ENCODE peak calls at places on chromosomes 5 and 9, in seven cellular contexts. F, L, K, N, S, D and U are unnamed samples.

GRCh38 chr5:179313849-179314521 is 31.3 kb downstream of the ADAMTS2 start:
- DNase-seq in K (no peak), L (peak; percentile 81), D (no peak), F (peak; percentile 61), S (no peak), N (peak; percentile 92), U (no peak)

GRCh38 chr5:53464722-53465121 is 15.7 kb upstream of the FST start:
- DNase-seq in K (no peak), S (no peak), F (no peak), N (no peak), D (no peak), L (no peak), U (no peak)

GRCh38 chr9:70043689-70044449 is at the start of gene MAMDC2:
- DNase-seq in K (no peak), N (peak; percentile 44), L (peak; percentile 58), D (no peak), F (no peak), S (no peak), U (no peak)

GRCh38 chr9:114082017-114082735 is 4.1 kb upstream of the AMBP start:
- DNase-seq in D (peak; percentile 88), N (peak; percentile 92), S (peak; percentile 53), K (no peak), F (peak; percentile 75), L (peak; percentile 88), U (peak; percentile 55)

GRCh38 chr5:68239485-68239884 is 23.9 kb downstream of the PIK3R1 start:
- DNase-seq in K (no peak), L (peak; percentile 81), N (peak; percentile 80), D (peak; percentile 91), F (peak; percentile 8), S (peak; percentile 48), U (peak; percentile 42)

GRCh38 chr5:146993876-146994530 is 115.4 kb upstream of the PPP2R2B start:
- DNase-seq in S (no peak), F (no peak), K (no peak), N (no peak), D (no peak), L (no peak), U (no peak)

GRCh38 chr5:89308606-89309040 is 425.6 kb upstream of the MEF2C start:
- DNase-seq in S (no peak), F (no peak), D (no peak), L (no peak), K (no peak), N (no peak), U (no peak)

GRCh38 chr9:109455861-109456260 is 42.2 kb downstream of the PTPN3 start:
- DNase-seq in S (no peak), F (no peak), N (no peak), D (no peak), K (no peak), L (no peak), U (no peak)

GRCh38 chr5:669111-669841 is 23.9 kb downstream of the TPPP start:
- DNase-seq in F (no peak), D (peak; percentile 61), L (no peak), S (peak; percentile 33), N (peak; percentile 38), K (no peak), U (peak; percentile 29)

GRCh38 chr5:83099001-83099400 is 21.7 kb downstream of the XRCC4 start:
- DNase-seq in S (no peak), F (no peak), K (no peak), N (no peak), L (no peak), D (no peak), U (no peak)

GRCh38 chr5:140801494-140801841 is 611 bp downstream of the PCDHA3 start:
- DNase-seq in L (no peak), F (no peak), D (no peak), S (no peak), N (peak; percentile 10), K (no peak), U (no peak)

GRCh38 chr5:929596-929995 is 36.9 kb downstream of the TRIP13 start:
- DNase-seq in F (no peak), D (no peak), S (no peak), N (no peak), K (no peak), L (no peak), U (no peak)

GRCh38 chr5:61002616-61003015 is 57.6 kb downstream of the NDUFAF2 start:
- DNase-seq in K (no peak), N (no peak), D (no peak), S (no peak), L (no peak), F (no peak), U (no peak)

GRCh38 chr9:108297025-108297424 is 558.8 kb downstream of the ACTL7B start:
- DNase-seq in F (no peak), S (no peak), L (peak; percentile 25), K (no peak), N (peak; percentile 81), D (no peak), U (no peak)

GRCh38 chr5:78221964-78222451 is 72.5 kb downstream of the AP3B1 start:
- DNase-seq in L (no peak), K (no peak), N (peak; percentile 21), F (no peak), S (no peak), D (peak; percentile 3), U (no peak)

GRCh38 chr5:177099422-177100093 is 12.8 kb downstream of the FGFR4 start:
- DNase-seq in L (no peak), N (no peak), S (no peak), D (no peak), F (no peak), K (no peak), U (no peak)

GRCh38 chr9:112925058-112925641 is 34.5 kb upstream of the SLC46A2 start:
- DNase-seq in F (peak; percentile 29), S (no peak), K (no peak), N (peak; percentile 43), L (no peak), D (peak; percentile 12), U (no peak)

GRCh38 chr5:79093762-79094161 is 17.8 kb upstream of the BHMT start:
- DNase-seq in D (no peak), S (no peak), F (peak; percentile 54), L (no peak), N (no peak), K (no peak), U (no peak)

GRCh38 chr5:158456241-158456640 is 597.3 kb upstream of the CLINT1 start:
- DNase-seq in F (no peak), K (no peak), L (no peak), S (no peak), D (no peak), N (no peak), U (no peak)

GRCh38 chr9:38694676-38695075 is 25.3 kb downstream of the FAM240B start:
- DNase-seq in N (no peak), F (no peak), L (no peak), K (no peak), D (no peak), S (no peak), U (no peak)

GRCh38 chr9:129379181-129379836 is 201.2 kb upstream of the IER5L start:
- DNase-seq in N (no peak), S (no peak), K (no peak), L (no peak), D (no peak), F (no peak), U (no peak)

GRCh38 chr9:14056235-14056930 is 257.6 kb downstream of the NFIB start:
- DNase-seq in D (peak; percentile 61), L (no peak), N (no peak), K (no peak), S (no peak), F (no peak), U (no peak)

GRCh38 chr9:4506490-4506889 is 16.2 kb downstream of the SLC1A1 start:
- DNase-seq in S (no peak), D (no peak), K (no peak), F (no peak), L (no peak), N (no peak), U (no peak)

GRCh38 chr5:33491941-33492340 is 51.2 kb downstream of the TARS1 start:
- DNase-seq in L (no peak), S (no peak), F (no peak), D (no peak), K (no peak), N (peak; percentile 29), U (no peak)

GRCh38 chr5:126417178-126417577 is 6.0 kb upstream of the GRAMD2B start:
- DNase-seq in K (no peak), F (no peak), D (no peak), N (no peak), S (no peak), L (no peak), U (no peak)

GRCh38 chr5:36535390-36535789 is 71.0 kb upstream of the SLC1A3 start:
- DNase-seq in K (no peak), D (no peak), L (peak; percentile 27), N (no peak), F (no peak), S (no peak), U (no peak)

GRCh38 chr5:146877178-146877681 is 1.3 kb downstream of the PPP2R2B start:
- DNase-seq in L (no peak), D (no peak), K (no peak), S (no peak), N (no peak), F (peak; percentile 27), U (no peak)

GRCh38 chr5:44603496-44604272 is 205.1 kb upstream of the MRPS30 start:
- DNase-seq in K (no peak), L (no peak), S (no peak), F (no peak), N (no peak), D (no peak), U (no peak)

GRCh38 chr9:114719290-114719689 is 37.3 kb upstream of the TEX48 start:
- DNase-seq in K (no peak), N (no peak), S (no peak), F (no peak), L (no peak), D (no peak), U (no peak)

GRCh38 chr5:140741967-140742366 is 41.7 kb downstream of the ZMAT2 start:
- DNase-seq in N (no peak), L (no peak), S (no peak), F (no peak), K (no peak), D (no peak), U (no peak)

GRCh38 chr5:166338801-166339200 is 1952.6 kb upstream of the WWC1 start:
- DNase-seq in F (no peak), D (no peak), N (no peak), L (no peak), K (no peak), S (no peak), U (no peak)

GRCh38 chr5:147751156-147751830 is 31.2 kb downstream of the JAKMIP2 start:
- DNase-seq in L (no peak), K (peak; percentile 60), D (no peak), N (no peak), F (no peak), S (no peak), U (no peak)

GRCh38 chr5:172979778-172980177 is 3.8 kb upstream of the ATP6V0E1 start:
- DNase-seq in K (no peak), S (no peak), F (no peak), L (no peak), D (peak; percentile 58), N (no peak), U (no peak)

GRCh38 chr9:76759726-76760125 is 4.5 kb upstream of the PCA3 start:
- DNase-seq in S (no peak), F (peak; percentile 51), N (no peak), D (no peak), L (no peak), K (no peak), U (no peak)

GRCh38 chr5:150676578-150676977 is 15.5 kb downstream of the MYOZ3 start:
- DNase-seq in S (no peak), L (no peak), K (no peak), F (no peak), N (no peak), D (no peak), U (no peak)